ENCODE peak calls at places on chromosomes 5 and 9, in seven cellular contexts. Y is mesendoderm, U is neuronal stem cell, C is H9, V is IMR-90, L is trophoblast cell, G is H1. W is an unnamed sample.

GRCh38 chr9:93900971-93901861 is 53.9 kb downstream of the BARX1 start:
- DNase-seq in Y (no peak), U (no peak), C (peak; percentile 26), V (no peak), L (no peak), G (peak; percentile 36), W (no peak)

GRCh38 chr9:89742660-89743059 is 137.8 kb downstream of the GADD45G start:
- DNase-seq in Y (no peak), U (no peak), C (no peak), V (no peak), L (no peak), G (no peak), W (no peak)

GRCh38 chr5:142872795-142873194 is 102.6 kb downstream of the ARHGAP26 start:
- DNase-seq in Y (peak; percentile 59), U (no peak), C (no peak), V (peak; percentile 65), L (peak; percentile 20), G (no peak), W (peak; percentile 36)

GRCh38 chr9:86580688-86581087 is 226.5 kb upstream of the TUT7 start:
- DNase-seq in Y (no peak), U (no peak), C (no peak), V (peak; percentile 20), L (no peak), G (no peak), W (no peak)

GRCh38 chr9:385818-386398 is 171.2 kb downstream of the DOCK8 start:
- DNase-seq in Y (peak; percentile 81), U (peak; percentile 59), C (peak; percentile 69), V (peak; percentile 52), L (peak; percentile 37), G (peak; percentile 65), W (peak; percentile 23)

GRCh38 chr5:72523960-72524582 is 16.9 kb upstream of the ZNF366 start:
- DNase-seq in Y (peak; percentile 78), U (no peak), C (no peak), V (peak; percentile 88), L (peak; percentile 47), G (no peak), W (peak; percentile 82)

GRCh38 chr5:3333105-3333504 is 262.5 kb upstream of the IRX1 start:
- DNase-seq in Y (no peak), U (no peak), C (no peak), V (no peak), L (no peak), G (no peak), W (no peak)

GRCh38 chr9:74848150-74848525 is 39.6 kb downstream of the TRPM6 start:
- DNase-seq in Y (no peak), U (no peak), C (no peak), V (no peak), L (no peak), G (no peak), W (no peak)

GRCh38 chr5:45695011-45695667 is 1.0 kb downstream of the HCN1 start:
- DNase-seq in Y (peak; percentile 58), U (no peak), C (peak; percentile 39), V (no peak), L (no peak), G (peak; percentile 61), W (no peak)

GRCh38 chr9:107316795-107317661 is 33.9 kb downstream of the RAD23B start:
- DNase-seq in Y (peak; percentile 49), U (peak; percentile 49), C (no peak), V (no peak), L (no peak), G (no peak), W (no peak)
- H3K4ac ChIP-seq in Y (no peak overlapping the region), U (no peak overlapping the region), C (no peak overlapping the region), V (no peak overlapping the region), L (peak overlapping the region; percentile 27), G (no peak overlapping the region), W (no peak overlapping the region)

GRCh38 chr5:169352901-169353300 is 52.0 kb upstream of the SLIT3 start:
- DNase-seq in Y (no peak), U (no peak), C (no peak), V (no peak), L (peak; percentile 51), G (no peak), W (no peak)

GRCh38 chr5:169356811-169357210 is 55.9 kb upstream of the SLIT3 start:
- DNase-seq in Y (no peak), U (no peak), C (no peak), V (no peak), L (no peak), G (no peak), W (no peak)

GRCh38 chr5:169354921-169355320 is 54.0 kb upstream of the SLIT3 start:
- DNase-seq in Y (no peak), U (no peak), C (no peak), V (no peak), L (no peak), G (no peak), W (no peak)

GRCh38 chr5:169356181-169356580 is 55.2 kb upstream of the SLIT3 start:
- DNase-seq in Y (no peak), U (no peak), C (no peak), V (no peak), L (no peak), G (no peak), W (no peak)

DNA sequence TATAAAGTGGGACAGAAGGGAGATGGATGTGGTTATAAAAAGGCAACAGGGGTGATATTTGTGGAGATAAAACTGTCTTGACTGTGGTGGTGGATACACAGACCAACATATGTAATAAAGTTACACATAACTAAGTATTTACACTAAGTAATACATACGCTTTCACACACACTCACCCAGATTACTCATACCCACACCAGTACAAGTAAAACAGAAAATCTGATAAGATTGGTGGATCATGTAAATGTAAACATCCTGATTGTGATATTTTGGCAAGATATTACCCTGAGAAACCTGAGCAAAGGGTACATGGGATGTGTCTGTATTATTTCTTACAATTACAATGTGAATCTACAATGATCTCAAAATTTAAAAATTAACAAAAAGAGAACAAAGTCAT is 53.3 kb upstream of the SLIT3 start:
- DNase-seq in Y (no peak), U (no peak), C (no peak), V (peak; percentile 53), L (no peak), G (no peak), W (peak; percentile 42)
- H2BK120ac ChIP-seq in Y (no peak overlapping the region), U (no peak overlapping the region), C (no peak overlapping the region), V (no peak overlapping the region), L (no peak overlapping the region), G (no peak overlapping the region), W (no peak overlapping the region)

DNA sequence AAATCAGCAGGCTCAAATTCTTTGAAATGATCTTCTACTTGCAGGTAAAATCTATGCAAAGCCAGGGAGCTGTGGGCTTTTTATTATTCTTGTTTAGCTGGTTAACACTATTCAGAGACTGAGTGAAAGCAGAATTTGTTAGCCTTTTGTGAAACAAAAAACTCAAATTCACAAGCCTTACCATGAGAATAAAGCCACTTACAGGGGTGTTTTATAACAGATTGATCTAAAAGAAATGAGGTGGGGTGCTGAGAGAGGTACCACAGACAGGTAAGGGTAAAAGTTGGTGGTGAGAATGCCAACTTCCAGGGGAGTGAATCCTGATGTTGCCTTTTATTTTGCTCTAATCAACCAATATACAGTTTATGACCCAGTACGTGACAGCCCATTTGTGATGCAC is 1585.6 kb downstream of the EFNA5 start:
- DNase-seq in Y (no peak), U (no peak), C (no peak), V (no peak), L (no peak), G (no peak), W (no peak)
- H3K4ac ChIP-seq in Y (no peak overlapping the region), U (no peak overlapping the region), C (no peak overlapping the region), V (no peak overlapping the region), L (no peak overlapping the region), G (no peak overlapping the region), W (no peak overlapping the region)

DNA sequence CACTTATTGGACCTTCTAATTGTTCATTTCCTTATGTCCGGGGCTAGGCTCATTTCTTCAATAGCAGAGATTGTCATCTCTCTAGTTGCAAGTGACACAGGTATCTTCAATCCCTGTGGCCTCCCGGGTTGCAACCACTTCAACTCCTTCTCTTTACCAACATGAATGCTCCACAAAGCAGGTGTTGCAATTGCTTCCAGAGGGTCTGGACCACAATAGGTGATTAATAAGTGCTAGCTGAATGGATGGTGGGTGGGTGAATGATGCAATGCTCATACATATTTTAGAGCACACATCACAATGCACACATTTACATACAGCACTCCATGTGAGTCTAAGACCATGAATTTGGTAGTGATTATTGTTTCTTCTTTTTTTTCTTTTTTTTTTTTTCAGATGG is 2.6 kb downstream of the CEMIP2 start:
- DNase-seq in Y (no peak), U (no peak), C (no peak), V (peak; percentile 72), L (no peak), G (no peak), W (no peak)
- H2BK120ac ChIP-seq in Y (no peak overlapping the region), U (no peak overlapping the region), C (no peak overlapping the region), V (no peak overlapping the region), L (no peak overlapping the region), G (no peak overlapping the region), W (no peak overlapping the region)

GRCh38 chr9:127382541-127382940 is 14.4 kb upstream of the SLC2A8 start:
- DNase-seq in Y (no peak), U (no peak), C (no peak), V (no peak), L (no peak), G (no peak), W (no peak)
- H3K4ac ChIP-seq in Y (no peak overlapping the region), U (no peak overlapping the region), C (no peak overlapping the region), V (no peak overlapping the region), L (no peak overlapping the region), G (no peak overlapping the region), W (no peak overlapping the region)

GRCh38 chr9:126488310-126488709 is 125.4 kb upstream of the LMX1B start:
- DNase-seq in Y (no peak), U (no peak), C (no peak), V (no peak), L (no peak), G (no peak), W (no peak)
- H2BK120ac ChIP-seq in Y (no peak overlapping the region), U (no peak overlapping the region), C (no peak overlapping the region), V (no peak overlapping the region), L (no peak overlapping the region), G (no peak overlapping the region), W (no peak overlapping the region)

GRCh38 chr9:37491939-37492338 is 6.2 kb downstream of the POLR1E start:
- DNase-seq in Y (no peak), U (no peak), C (no peak), V (no peak), L (no peak), G (no peak), W (no peak)
- H3K4ac ChIP-seq in Y (no peak overlapping the region), U (no peak overlapping the region), C (no peak overlapping the region), V (no peak overlapping the region), L (no peak overlapping the region), G (no peak overlapping the region), W (no peak overlapping the region)

GRCh38 chr5:91025956-91026355 is 357.2 kb downstream of the ARRDC3 start:
- DNase-seq in Y (no peak), U (no peak), C (no peak), V (no peak), L (no peak), G (no peak), W (no peak)
- H2BK120ac ChIP-seq in Y (no peak overlapping the region), U (no peak overlapping the region), C (no peak overlapping the region), V (no peak overlapping the region), L (no peak overlapping the region), G (no peak overlapping the region), W (no peak overlapping the region)

DNA sequence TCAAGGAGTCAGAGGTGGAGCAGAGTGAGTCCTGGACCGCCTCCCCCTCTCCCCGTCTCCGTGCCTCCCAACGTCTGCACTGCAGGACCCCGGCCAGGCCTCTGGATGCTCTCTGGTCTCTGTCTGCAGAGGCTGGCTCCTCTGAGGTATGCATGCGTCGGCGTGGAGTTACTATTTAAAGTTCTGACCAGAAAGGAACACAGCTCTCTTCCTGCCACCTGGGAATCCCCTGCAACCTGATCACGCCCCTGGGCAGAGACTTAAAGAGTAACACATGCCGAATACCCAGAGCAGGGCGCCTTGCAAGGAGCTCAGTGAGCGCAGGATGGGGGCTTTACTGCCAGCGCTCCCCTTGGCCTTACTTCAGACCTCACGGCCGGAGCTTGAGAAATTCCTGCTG is 16.0 kb downstream of the ANXA6 start:
- DNase-seq in Y (no peak), U (no peak), C (peak; percentile 70), V (peak; percentile 25), L (no peak), G (peak; percentile 58), W (no peak)
- H3K4ac ChIP-seq in Y (no peak overlapping the region), U (no peak overlapping the region), C (no peak overlapping the region), V (no peak overlapping the region), L (no peak overlapping the region), G (no peak overlapping the region), W (no peak overlapping the region)

W was measured in mesenchymal stem cell.